ENCODE peak calls at places on chromosomes 12 and 14, in eight cellular contexts. M is HTR-8/SVneo; T is sciatic nerve; L is mesenteric fat pad; F is amniotic stem cell; O is heart right ventricle; G is neural crest cell; H is activated naive CD4-positive, alpha-beta T cell treated with Interleukin-2 at 50 U/mL for 16 hours. E is an unnamed sample.

GRCh38 chr12:18747960-18748359 is 10.0 kb downstream of the CAPZA3 start:
- DNase-seq in M (peak), T (no peak), L (no peak), F (peak), O (no peak), G (no peak), H (no peak), E (peak)

GRCh38 chr14:67269338-67270060 is 28.3 kb downstream of the PALS1 start:
- DNase-seq in M (peak), T (no peak), L (no peak), F (peak), O (no peak), G (no peak), H (no peak), E (peak)

GRCh38 chr14:38122241-38122640 is 85.5 kb upstream of the SSTR1 start:
- DNase-seq in M (no peak), T (no peak), L (no peak), F (no peak), O (no peak), G (no peak), H (no peak), E (no peak)

GRCh38 chr14:52003324-52003723 is 14.0 kb downstream of the RTRAF start:
- DNase-seq in M (no peak), T (no peak), L (no peak), F (no peak), O (no peak), G (no peak), H (no peak), E (no peak)

GRCh38 chr14:39025250-39025809 is 77.7 kb downstream of the SEC23A start:
- DNase-seq in M (no peak), T (no peak), L (no peak), F (no peak), O (no peak), G (no peak), H (no peak), E (no peak)

GRCh38 chr12:13097526-13097925 is 5.9 kb downstream of the GSG1 start:
- DNase-seq in M (no peak), T (no peak), L (no peak), F (no peak), O (no peak), G (no peak), H (no peak), E (no peak)

GRCh38 chr14:105167303-105168092 is 1.1 kb downstream of the JAG2 start:
- DNase-seq in M (no peak), T (no peak), L (no peak), F (no peak), O (no peak), G (no peak), H (no peak), E (no peak)

GRCh38 chr12:99911967-99912366 is 72.8 kb downstream of the ANKS1B start:
- DNase-seq in M (no peak), T (no peak), L (no peak), F (no peak), O (no peak), G (no peak), H (no peak), E (peak)

GRCh38 chr12:1604464-1604863 is 10.1 kb upstream of the FBXL14 start:
- DNase-seq in M (no peak), T (no peak), L (no peak), F (no peak), O (no peak), G (no peak), H (no peak), E (no peak)

GRCh38 chr12:8866429-8866828 is 44.0 kb downstream of the A2ML1 start:
- DNase-seq in M (no peak), T (no peak), L (no peak), F (no peak), O (no peak), G (no peak), H (no peak), E (no peak)

GRCh38 chr14:59308706-59309105 is 120.2 kb downstream of the DAAM1 start:
- DNase-seq in M (no peak), T (no peak), L (no peak), F (no peak), O (no peak), G (no peak), H (no peak), E (no peak)

GRCh38 chr12:46808955-46809697 is 16.7 kb downstream of the SLC38A4 start:
- DNase-seq in M (no peak), T (no peak), L (no peak), F (no peak), O (no peak), G (no peak), H (no peak), E (no peak)

GRCh38 chr14:82075566-82075965 is 541.9 kb upstream of the SEL1L start:
- DNase-seq in M (no peak), T (peak), L (no peak), F (no peak), O (peak), G (peak), H (no peak), E (peak)

GRCh38 chr14:96167224-96168148 is 37.2 kb upstream of the BDKRB2 start:
- DNase-seq in M (peak), T (peak), L (peak), F (peak), O (no peak), G (no peak), H (no peak), E (peak)

GRCh38 chr14:101600891-101601602 is 39.8 kb downstream of the DIO3 start:
- DNase-seq in M (no peak), T (peak), L (peak), F (no peak), O (no peak), G (no peak), H (no peak), E (no peak)

GRCh38 chr14:38211258-38211735 is 3.6 kb downstream of the SSTR1 start:
- DNase-seq in M (no peak), T (no peak), L (no peak), F (no peak), O (peak), G (no peak), H (no peak), E (no peak)

E was measured in renal cortical epithelial cell.